ENCODE peak calls at places on chromosomes 16 and 17, in nine cellular contexts. J is effector memory CD8-positive, alpha-beta T cell; P is AG08396; T is astrocyte of the hippocampus; W is MM.1S; C is non-pigmented ciliary epithelial cell; O is LoVo; M is CD8-positive, alpha-beta memory T cell; L is IMR-90. N is an unnamed sample.

GRCh38 chr16:89172901-89173628 is 1.5 kb downstream of the CDH15 start:
- DNase-seq in J (no peak), P (no peak), T (no peak), W (no peak), C (no peak), O (no peak), M (no peak), L (no peak), N (no peak)

GRCh38 chr16:12747261-12747660 is 56.4 kb downstream of the CPPED1 start:
- DNase-seq in J (no peak), P (no peak), T (no peak), W (no peak), C (no peak), O (no peak), M (no peak), L (no peak), N (no peak)

GRCh38 chr17:31534223-31534888 is 142.9 kb downstream of the RAB11FIP4 start:
- DNase-seq in J (no peak), P (no peak), T (peak), W (no peak), C (no peak), O (no peak), M (no peak), L (peak), N (no peak)

GRCh38 chr17:70420876-70421445 is 251.6 kb downstream of the KCNJ2 start:
- DNase-seq in J (no peak), P (no peak), T (no peak), W (no peak), C (no peak), O (no peak), M (no peak), L (no peak), N (no peak)

GRCh38 chr17:57880086-57880456 is 30.2 kb upstream of the MRPS23 start:
- DNase-seq in J (no peak), P (no peak), T (no peak), W (no peak), C (no peak), O (no peak), M (no peak), L (no peak), N (no peak)

GRCh38 chr16:74892574-74893461 is 92.1 kb downstream of the WDR59 start:
- DNase-seq in J (no peak), P (no peak), T (no peak), W (no peak), C (no peak), O (no peak), M (no peak), L (no peak), N (no peak)

GRCh38 chr17:17928422-17929386 is 43.5 kb downstream of the TOM1L2 start:
- DNase-seq in J (no peak), P (no peak), T (peak), W (no peak), C (no peak), O (no peak), M (no peak), L (no peak), N (no peak)

GRCh38 chr16:49564577-49565224 is 191.1 kb downstream of the C16orf78 start:
- DNase-seq in J (no peak), P (no peak), T (peak), W (no peak), C (no peak), O (no peak), M (no peak), L (no peak), N (no peak)

GRCh38 chr17:32275060-32276042 is 9.7 kb downstream of the RHBDL3 start:
- DNase-seq in J (no peak), P (peak), T (peak), W (no peak), C (peak), O (no peak), M (no peak), L (peak), N (no peak)

GRCh38 chr16:84360748-84361147 is 7.6 kb upstream of the ATP2C2 start:
- DNase-seq in J (no peak), P (no peak), T (no peak), W (no peak), C (no peak), O (no peak), M (no peak), L (no peak), N (no peak)

GRCh38 chr16:84045818-84046470 is 3.3 kb upstream of the SLC38A8 start:
- DNase-seq in J (no peak), P (no peak), T (no peak), W (no peak), C (no peak), O (no peak), M (no peak), L (no peak), N (no peak)

GRCh38 chr17:28720247-28720996 is 637 bp downstream of the RPL23A start:
- DNase-seq in J (no peak), P (no peak), T (no peak), W (peak), C (no peak), O (no peak), M (peak), L (no peak), N (no peak)

GRCh38 chr17:142102-142661 is 4.8 kb downstream of the SCGB1C2 start:
- DNase-seq in J (peak), P (peak), T (peak), W (no peak), C (peak), O (no peak), M (no peak), L (peak), N (no peak)

GRCh38 chr17:35086931-35087573 is 23.5 kb upstream of the RFFL start:
- DNase-seq in J (no peak), P (no peak), T (no peak), W (no peak), C (no peak), O (no peak), M (no peak), L (no peak), N (no peak)

GRCh38 chr17:39144414-39144813 is 7.0 kb downstream of the PLXDC1 start:
- DNase-seq in J (no peak), P (peak), T (peak), W (no peak), C (peak), O (no peak), M (no peak), L (peak), N (no peak)

GRCh38 chr17:63641678-63642077 is 19.5 kb downstream of the MAP3K3 start:
- DNase-seq in J (no peak), P (no peak), T (no peak), W (no peak), C (no peak), O (no peak), M (no peak), L (no peak), N (no peak)

GRCh38 chr16:27756206-27756970 is 206.4 kb downstream of the KATNIP start:
- DNase-seq in J (no peak), P (no peak), T (no peak), W (no peak), C (no peak), O (no peak), M (no peak), L (no peak), N (no peak)

GRCh38 chr17:10276436-10276835 is 78.0 kb upstream of the GAS7 start:
- DNase-seq in J (no peak), P (no peak), T (peak), W (no peak), C (no peak), O (no peak), M (no peak), L (no peak), N (no peak)

GRCh38 chr16:2034695-2035430 is 8.2 kb downstream of the NHERF2 start:
- DNase-seq in J (no peak), P (no peak), T (no peak), W (no peak), C (no peak), O (no peak), M (no peak), L (no peak), N (no peak)

GRCh38 chr17:21463779-21464407 is 87.7 kb downstream of the KCNJ12 start:
- DNase-seq in J (no peak), P (no peak), T (peak), W (no peak), C (no peak), O (no peak), M (no peak), L (no peak), N (no peak)

GRCh38 chr17:65388911-65389310 is 172.5 kb downstream of the AXIN2 start:
- DNase-seq in J (no peak), P (no peak), T (no peak), W (no peak), C (no peak), O (no peak), M (no peak), L (no peak), N (no peak)

GRCh38 chr16:69077251-69077650 is 28.2 kb upstream of the HAS3 start:
- DNase-seq in J (no peak), P (no peak), T (peak), W (no peak), C (no peak), O (no peak), M (no peak), L (peak), N (no peak)

N was measured in effector CD4-positive, alpha-beta T cell.